ENCODE peak calls at places on chromosomes 1 and 21, in four cellular contexts. One of them, this sample, is unnamed.

GRCh38 chr1:245704765-245705164 is 550.0 kb downstream of the KIF26B start:
- DNase-seq in tibial nerve: no peak
- DNase-seq in K562: no peak
- DNase-seq in suprapubic skin: no peak
- DNase-seq in this sample: no peak

GRCh38 chr1:94926365-94926914 is 470 bp downstream of the CNN3 start:
- DNase-seq in tibial nerve: peak
- DNase-seq in K562: no peak
- DNase-seq in suprapubic skin: peak
- DNase-seq in this sample: peak

GRCh38 chr1:185244015-185244747 is 72.9 kb downstream of the IVNS1ABP start:
- DNase-seq in tibial nerve: no peak
- DNase-seq in K562: no peak
- DNase-seq in suprapubic skin: no peak
- DNase-seq in this sample: no peak

GRCh38 chr1:16145988-16146887 is 9.6 kb downstream of the EPHA2 start:
- DNase-seq in tibial nerve: no peak
- DNase-seq in K562: peak
- DNase-seq in suprapubic skin: peak
- DNase-seq in this sample: peak

GRCh38 chr1:27122652-27123051 is 32.3 kb downstream of the SLC9A1 start:
- DNase-seq in tibial nerve: no peak
- DNase-seq in K562: peak
- DNase-seq in suprapubic skin: no peak
- DNase-seq in this sample: peak

GRCh38 chr21:33541105-33541711 is 709 bp downstream of the GART start:
- DNase-seq in tibial nerve: no peak
- DNase-seq in K562: no peak
- DNase-seq in suprapubic skin: no peak
- DNase-seq in this sample: peak

GRCh38 chr1:204846546-204846945 is 24.1 kb upstream of the NFASC start:
- DNase-seq in tibial nerve: no peak
- DNase-seq in K562: no peak
- DNase-seq in suprapubic skin: no peak
- DNase-seq in this sample: no peak

GRCh38 chr1:208834346-208835081 is 590.3 kb upstream of the PLXNA2 start:
- DNase-seq in tibial nerve: no peak
- DNase-seq in K562: no peak
- DNase-seq in suprapubic skin: no peak
- DNase-seq in this sample: peak

GRCh38 chr1:166721145-166721544 is 118.1 kb upstream of the POGK start:
- DNase-seq in tibial nerve: no peak
- DNase-seq in K562: no peak
- DNase-seq in suprapubic skin: no peak
- DNase-seq in this sample: no peak

GRCh38 chr1:15195420-15196052 is 42.0 kb downstream of the TMEM51 start:
- DNase-seq in tibial nerve: no peak
- DNase-seq in K562: no peak
- DNase-seq in suprapubic skin: no peak
- DNase-seq in this sample: no peak

GRCh38 chr1:12088607-12089006 is 25.5 kb downstream of the TNFRSF8 start:
- DNase-seq in tibial nerve: no peak
- DNase-seq in K562: no peak
- DNase-seq in suprapubic skin: no peak
- DNase-seq in this sample: no peak

GRCh38 chr1:117008675-117009074 is 7.1 kb downstream of the CD101 start:
- DNase-seq in tibial nerve: no peak
- DNase-seq in K562: no peak
- DNase-seq in suprapubic skin: no peak
- DNase-seq in this sample: no peak

GRCh38 chr1:117010310-117010969 is 8.9 kb downstream of the CD101 start:
- DNase-seq in tibial nerve: no peak
- DNase-seq in K562: no peak
- DNase-seq in suprapubic skin: no peak
- DNase-seq in this sample: no peak

GRCh38 chr1:117007719-117008013 is 6.1 kb downstream of the CD101 start:
- DNase-seq in tibial nerve: no peak
- DNase-seq in K562: no peak
- DNase-seq in suprapubic skin: no peak
- DNase-seq in this sample: no peak

GRCh38 chr1:117011334-117011733 is 9.8 kb downstream of the CD101 start:
- DNase-seq in tibial nerve: no peak
- DNase-seq in K562: no peak
- DNase-seq in suprapubic skin: no peak
- DNase-seq in this sample: no peak

GRCh38 chr1:117009132-117009531 is 7.6 kb downstream of the CD101 start:
- DNase-seq in tibial nerve: no peak
- DNase-seq in K562: no peak
- DNase-seq in suprapubic skin: no peak
- DNase-seq in this sample: no peak
- H3K27ac ChIP-seq in tibial nerve: no peak
- H3K27ac ChIP-seq in K562: no peak
- H3K27ac ChIP-seq in suprapubic skin: no peak
- H3K27ac ChIP-seq in this sample: peak

GRCh38 chr1:227787513-227788278 is 27.8 kb upstream of the PRSS38 start:
- DNase-seq in tibial nerve: peak
- DNase-seq in K562: peak
- DNase-seq in suprapubic skin: peak
- DNase-seq in this sample: peak
- TF ChIP-seq POLR2A in tibial nerve: peak
- TF ChIP-seq POLR2A in K562: no peak
- TF ChIP-seq POLR2A in suprapubic skin: no peak
- TF ChIP-seq POLR2A in this sample: peak

GRCh38 chr1:2103901-2104590 is 53.8 kb downstream of the PRKCZ start:
- DNase-seq in tibial nerve: no peak
- DNase-seq in K562: no peak
- DNase-seq in suprapubic skin: no peak
- DNase-seq in this sample: no peak

GRCh38 chr1:2106681-2107405 is 56.6 kb downstream of the PRKCZ start:
- DNase-seq in tibial nerve: no peak
- DNase-seq in K562: no peak
- DNase-seq in suprapubic skin: no peak
- DNase-seq in this sample: peak

GRCh38 chr1:2103266-2103900 is 53.2 kb downstream of the PRKCZ start:
- DNase-seq in tibial nerve: no peak
- DNase-seq in K562: no peak
- DNase-seq in suprapubic skin: no peak
- DNase-seq in this sample: no peak

GRCh38 chr1:2105781-2106524 is 55.7 kb downstream of the PRKCZ start:
- DNase-seq in tibial nerve: no peak
- DNase-seq in K562: no peak
- DNase-seq in suprapubic skin: no peak
- DNase-seq in this sample: peak

DNA sequence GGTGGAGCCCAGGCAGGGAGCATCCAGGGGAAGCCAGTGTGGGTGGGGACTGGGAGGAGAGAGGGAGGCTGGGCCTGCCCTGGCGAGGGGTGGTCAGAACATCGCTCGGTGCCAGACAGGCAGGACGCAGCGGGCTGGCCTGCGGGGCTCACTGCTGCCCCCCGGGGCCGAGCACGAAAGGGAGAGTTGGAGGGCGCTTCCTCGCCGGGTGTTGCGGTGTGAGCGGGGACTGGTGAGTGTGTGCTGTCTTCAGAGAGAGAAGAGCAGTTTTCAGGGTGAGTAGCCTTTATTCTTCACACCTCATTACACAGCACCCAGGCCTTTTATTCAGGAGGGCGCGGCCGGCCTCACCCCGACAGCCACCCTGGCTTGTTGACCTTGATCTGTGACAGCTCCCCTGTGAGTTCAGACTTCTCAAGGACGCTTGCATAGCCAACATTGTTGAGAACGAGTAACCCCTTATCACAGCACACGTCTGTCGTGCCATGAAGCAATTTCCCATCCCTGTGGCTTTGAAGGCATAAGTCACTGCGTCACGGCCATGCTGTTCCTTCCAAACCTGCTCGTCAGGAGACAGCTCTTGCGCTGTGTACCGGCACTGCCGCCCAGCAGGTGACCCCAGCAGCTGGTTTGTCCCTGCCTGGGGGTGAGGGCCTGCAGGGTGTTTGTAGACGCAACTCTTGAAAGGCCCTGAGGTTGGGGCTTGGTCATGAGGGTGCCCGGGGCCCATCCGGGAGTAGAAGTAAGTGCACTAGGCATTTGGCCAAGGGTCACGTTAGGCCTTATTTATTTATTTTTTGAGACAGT is 54.6 kb downstream of the PRKCZ start:
- DNase-seq in tibial nerve: no peak
- DNase-seq in K562: peak
- DNase-seq in suprapubic skin: no peak
- DNase-seq in this sample: peak
- TF ChIP-seq EP300 in tibial nerve: no peak
- TF ChIP-seq EP300 in K562: no peak
- TF ChIP-seq EP300 in suprapubic skin: no peak
- TF ChIP-seq EP300 in this sample: peak

GRCh38 chr21:42316891-42317290 is 1.7 kb upstream of the TFF3 start:
- DNase-seq in tibial nerve: no peak
- DNase-seq in K562: no peak
- DNase-seq in suprapubic skin: no peak
- DNase-seq in this sample: peak
- H3K27ac ChIP-seq in tibial nerve: no peak
- H3K27ac ChIP-seq in K562: no peak
- H3K27ac ChIP-seq in suprapubic skin: no peak
- H3K27ac ChIP-seq in this sample: no peak

GRCh38 chr21:39349211-39350093 is 564 bp upstream of the HMGN1 start:
- DNase-seq in tibial nerve: peak
- DNase-seq in K562: peak
- DNase-seq in suprapubic skin: peak
- DNase-seq in this sample: peak
- TF ChIP-seq POLR2A in tibial nerve: no peak
- TF ChIP-seq POLR2A in K562: peak
- TF ChIP-seq POLR2A in suprapubic skin: peak
- TF ChIP-seq POLR2A in this sample: peak

GRCh38 chr1:86925742-86926141 is 11.3 kb downstream of the HS2ST1 start:
- DNase-seq in tibial nerve: no peak
- DNase-seq in K562: no peak
- DNase-seq in suprapubic skin: no peak
- DNase-seq in this sample: no peak
- TF ChIP-seq EP300 in tibial nerve: no peak
- TF ChIP-seq EP300 in K562: no peak
- TF ChIP-seq EP300 in suprapubic skin: no peak
- TF ChIP-seq EP300 in this sample: no peak

GRCh38 chr1:237891979-237892378 is 1.3 kb upstream of the ZP4 start:
- DNase-seq in tibial nerve: no peak
- DNase-seq in K562: no peak
- DNase-seq in suprapubic skin: no peak
- DNase-seq in this sample: no peak

GRCh38 chr1:237888143-237888542 is 2.6 kb downstream of the ZP4 start:
- DNase-seq in tibial nerve: no peak
- DNase-seq in K562: no peak
- DNase-seq in suprapubic skin: no peak
- DNase-seq in this sample: no peak

GRCh38 chr1:237891266-237891665 is 544 bp upstream of the ZP4 start:
- DNase-seq in tibial nerve: no peak
- DNase-seq in K562: no peak
- DNase-seq in suprapubic skin: no peak
- DNase-seq in this sample: no peak

GRCh38 chr1:237890416-237890815 is 306 bp downstream of the ZP4 start:
- DNase-seq in tibial nerve: no peak
- DNase-seq in K562: no peak
- DNase-seq in suprapubic skin: no peak
- DNase-seq in this sample: no peak

GRCh38 chr1:237890822-237891221 is at the start of gene ZP4:
- DNase-seq in tibial nerve: no peak
- DNase-seq in K562: no peak
- DNase-seq in suprapubic skin: no peak
- DNase-seq in this sample: no peak
- H3K27ac ChIP-seq in tibial nerve: no peak
- H3K27ac ChIP-seq in K562: no peak
- H3K27ac ChIP-seq in suprapubic skin: no peak
- H3K27ac ChIP-seq in this sample: no peak